ENCODE peak calls at places on chromosomes 12 and 14, in four cellular contexts. One of them, this sample, is unnamed.

GRCh38 chr14:69682607-69683263 is 71.3 kb downstream of the SUSD6 start:
- DNase-seq in thyroid gland: no peak
- DNase-seq in sciatic nerve: no peak
- DNase-seq in astrocyte: no peak
- DNase-seq in this sample: peak

GRCh38 chr14:58633831-58634230 is 3.9 kb upstream of the DACT1 start:
- DNase-seq in sciatic nerve: no peak
- DNase-seq in astrocyte: peak
- DNase-seq in thyroid gland: no peak
- DNase-seq in this sample: no peak

GRCh38 chr12:124507188-124508109 is 60.0 kb downstream of the NCOR2 start:
- DNase-seq in sciatic nerve: no peak
- DNase-seq in astrocyte: peak
- DNase-seq in thyroid gland: no peak
- DNase-seq in this sample: peak

GRCh38 chr12:40312982-40313576 is 88.3 kb downstream of the LRRK2 start:
- DNase-seq in sciatic nerve: no peak
- DNase-seq in thyroid gland: no peak
- DNase-seq in astrocyte: peak
- DNase-seq in this sample: peak

GRCh38 chr12:28742791-28743190 is 406.3 kb upstream of the FAR2 start:
- DNase-seq in astrocyte: peak
- DNase-seq in sciatic nerve: no peak
- DNase-seq in thyroid gland: no peak
- DNase-seq in this sample: peak

GRCh38 chr14:69611264-69612013 is at the start of gene SUSD6:
- DNase-seq in astrocyte: peak
- DNase-seq in thyroid gland: peak
- DNase-seq in sciatic nerve: peak
- DNase-seq in this sample: peak

GRCh38 chr14:89507521-89507920 is 90.5 kb upstream of the FOXN3 start:
- DNase-seq in sciatic nerve: no peak
- DNase-seq in astrocyte: peak
- DNase-seq in thyroid gland: no peak
- DNase-seq in this sample: peak

GRCh38 chr12:122064034-122064777 is 14.3 kb upstream of the MLXIP start:
- DNase-seq in sciatic nerve: peak
- DNase-seq in astrocyte: peak
- DNase-seq in thyroid gland: peak
- DNase-seq in this sample: peak

GRCh38 chr12:18752280-18752920 is 14.5 kb downstream of the CAPZA3 start:
- DNase-seq in sciatic nerve: no peak
- DNase-seq in astrocyte: peak
- DNase-seq in thyroid gland: no peak
- DNase-seq in this sample: peak

GRCh38 chr14:20681348-20682126 is 2.8 kb upstream of the RNASE4 start:
- DNase-seq in thyroid gland: peak
- DNase-seq in astrocyte: peak
- DNase-seq in sciatic nerve: peak
- DNase-seq in this sample: peak

GRCh38 chr14:75800792-75801191 is 139.7 kb downstream of the TTLL5 start:
- DNase-seq in astrocyte: no peak
- DNase-seq in thyroid gland: peak
- DNase-seq in sciatic nerve: no peak
- DNase-seq in this sample: no peak

GRCh38 chr12:26153421-26154154 is 28.8 kb upstream of the BHLHE41 start:
- DNase-seq in thyroid gland: no peak
- DNase-seq in astrocyte: peak
- DNase-seq in sciatic nerve: no peak
- DNase-seq in this sample: peak

GRCh38 chr12:2383276-2384028 is 330.7 kb downstream of the CACNA1C start:
- DNase-seq in sciatic nerve: no peak
- DNase-seq in thyroid gland: no peak
- DNase-seq in astrocyte: no peak
- DNase-seq in this sample: no peak

GRCh38 chr14:76863724-76864407 is 37.7 kb downstream of the LRRC74A start:
- DNase-seq in thyroid gland: peak
- DNase-seq in sciatic nerve: peak
- DNase-seq in astrocyte: no peak
- DNase-seq in this sample: peak

GRCh38 chr14:77923131-77923933 is 123.4 kb downstream of the ADCK1 start:
- DNase-seq in thyroid gland: no peak
- DNase-seq in astrocyte: no peak
- DNase-seq in sciatic nerve: no peak
- DNase-seq in this sample: no peak

GRCh38 chr12:25583545-25583944 is 30.5 kb upstream of the LMNTD1 start:
- DNase-seq in astrocyte: peak
- DNase-seq in thyroid gland: peak
- DNase-seq in sciatic nerve: no peak
- DNase-seq in this sample: peak

GRCh38 chr14:99231181-99231849 is 40.7 kb downstream of the BCL11B start:
- DNase-seq in sciatic nerve: no peak
- DNase-seq in thyroid gland: peak
- DNase-seq in astrocyte: no peak
- DNase-seq in this sample: no peak

GRCh38 chr12:93743999-93744689 is 67.0 kb downstream of the CRADD start:
- DNase-seq in astrocyte: no peak
- DNase-seq in thyroid gland: no peak
- DNase-seq in sciatic nerve: no peak
- DNase-seq in this sample: no peak

GRCh38 chr14:65847065-65847847 is 434.7 kb downstream of the FUT8 start:
- DNase-seq in thyroid gland: no peak
- DNase-seq in sciatic nerve: no peak
- DNase-seq in astrocyte: no peak
- DNase-seq in this sample: no peak